ENCODE peak calls at places on chromosomes 4 and X, in six cellular contexts. L is hepatocyte, U is astrocyte, X is PC-3, V is PC-9, H is GM23248. S is an unnamed sample.

GRCh38 chr4:113858924-113859323 is 97.4 kb upstream of the CAMK2D start:
- DNase-seq in H (no peak), L (no peak), X (no peak), U (no peak), V (no peak), S (no peak)

GRCh38 chr4:182804131-182804530 is 113.1 kb downstream of the DCTD start:
- DNase-seq in L (no peak), V (no peak), U (no peak), X (no peak), H (no peak), S (no peak)

GRCh38 chr4:81722229-81722900 is 250.7 kb upstream of the RASGEF1B start:
- DNase-seq in H (no peak), U (no peak), V (no peak), L (peak), X (no peak), S (no peak)

GRCh38 chrX:54695816-54696487 is 102.1 kb downstream of the ITIH6 start:
- DNase-seq in V (no peak), X (peak), U (no peak), L (no peak), H (peak), S (peak)

GRCh38 chr4:6318206-6318605 is 48.6 kb downstream of the WFS1 start:
- DNase-seq in X (no peak), L (no peak), V (no peak), U (no peak), H (no peak), S (no peak)

GRCh38 chr4:182846041-182846440 is 71.1 kb downstream of the DCTD start:
- DNase-seq in V (no peak), L (no peak), U (no peak), X (no peak), H (no peak), S (no peak)

GRCh38 chrX:108053218-108053617 is 8.4 kb downstream of the VSIG1 start:
- DNase-seq in H (no peak), V (no peak), X (peak), L (no peak), U (no peak), S (no peak)

GRCh38 chr4:159042097-159042605 is 60.7 kb upstream of the RAPGEF2 start:
- DNase-seq in X (no peak), L (no peak), V (no peak), H (no peak), U (no peak), S (no peak)

GRCh38 chrX:130118941-130119640 is 8.8 kb upstream of the ELF4 start:
- DNase-seq in X (no peak), V (no peak), H (peak), U (peak), L (no peak), S (peak)

GRCh38 chrX:155065035-155065734 is 5.8 kb downstream of the CMC4 start:
- DNase-seq in V (peak), H (peak), X (peak), U (peak), L (no peak), S (peak)

GRCh38 chr4:173478136-173478860 is 51.7 kb downstream of the HAND2 start:
- DNase-seq in V (no peak), X (no peak), U (peak), H (peak), L (no peak), S (no peak)
- H3K4me2 ChIP-seq in V (no peak), X (no peak), U (peak), H (peak), L (no peak), S (no peak)

DNA sequence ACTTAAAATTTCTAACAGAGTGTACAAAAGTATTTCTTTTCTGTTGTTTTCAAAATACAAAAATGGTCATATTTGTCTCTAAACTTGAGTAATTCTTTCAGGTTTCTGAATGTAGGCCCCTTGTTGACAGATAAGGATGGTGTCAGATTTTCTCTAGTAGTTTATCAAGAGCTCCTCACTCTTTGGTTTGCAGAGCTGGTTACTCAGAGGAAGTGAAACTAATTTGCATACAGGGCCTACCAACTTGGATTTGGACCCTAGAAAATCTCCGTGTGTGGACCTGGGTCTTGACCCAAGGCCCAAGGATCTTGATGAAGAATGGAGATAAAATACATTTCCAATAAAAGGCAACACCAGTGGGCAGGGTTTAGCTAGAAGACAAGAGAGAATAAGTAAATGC is 433 bp upstream of the ADH6 start:
- DNase-seq in H (no peak), V (no peak), U (no peak), L (no peak), X (no peak), S (no peak)
- H3K4me2 ChIP-seq in H (no peak), V (no peak), U (no peak), L (peak), X (no peak), S (no peak)

DNA sequence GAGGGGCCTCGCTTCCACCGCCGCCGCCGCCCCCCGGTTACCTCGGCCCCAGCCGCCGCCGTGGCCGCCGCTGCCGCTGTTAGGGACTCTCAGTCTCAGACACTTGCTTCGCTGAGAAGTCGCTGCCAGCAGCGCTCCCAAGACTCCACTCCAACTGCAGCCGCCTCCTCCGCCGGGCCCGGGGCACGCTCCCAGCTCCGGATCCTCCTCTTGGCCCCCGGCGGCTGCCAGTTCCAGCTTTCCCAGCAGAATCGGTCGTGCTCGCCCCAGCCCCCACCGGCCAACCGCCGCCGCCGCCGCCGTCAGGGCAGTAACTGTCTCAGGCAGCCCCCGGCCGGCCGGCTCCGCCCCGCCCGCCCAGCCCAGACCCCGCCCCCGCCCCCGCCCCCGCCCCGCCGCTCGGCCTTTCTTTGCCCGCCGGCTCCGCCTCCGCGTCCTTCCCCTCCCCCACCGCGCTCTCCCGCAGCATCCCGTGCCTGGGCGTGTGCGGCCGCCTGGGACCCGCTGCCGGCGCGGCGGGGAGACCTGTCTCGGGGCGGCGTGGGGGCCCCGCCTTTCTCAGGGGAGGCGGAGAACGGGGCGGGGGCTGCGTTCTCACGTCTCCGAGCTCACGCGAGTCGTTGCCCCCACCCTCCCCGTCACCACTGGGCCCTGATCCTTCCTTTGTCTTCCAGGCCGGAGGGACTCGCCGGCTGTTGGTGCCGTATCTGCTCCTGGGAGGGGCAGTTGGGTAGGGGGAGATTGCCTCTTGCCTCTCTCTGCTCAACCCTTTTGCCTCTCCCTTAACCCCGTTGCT is at the start of gene ANKRD50:
- DNase-seq in L (peak), X (peak), H (peak), U (peak), V (peak), S (peak)
- H3K4me2 ChIP-seq in L (peak), X (peak), H (peak), U (peak), V (peak), S (peak)

DNA sequence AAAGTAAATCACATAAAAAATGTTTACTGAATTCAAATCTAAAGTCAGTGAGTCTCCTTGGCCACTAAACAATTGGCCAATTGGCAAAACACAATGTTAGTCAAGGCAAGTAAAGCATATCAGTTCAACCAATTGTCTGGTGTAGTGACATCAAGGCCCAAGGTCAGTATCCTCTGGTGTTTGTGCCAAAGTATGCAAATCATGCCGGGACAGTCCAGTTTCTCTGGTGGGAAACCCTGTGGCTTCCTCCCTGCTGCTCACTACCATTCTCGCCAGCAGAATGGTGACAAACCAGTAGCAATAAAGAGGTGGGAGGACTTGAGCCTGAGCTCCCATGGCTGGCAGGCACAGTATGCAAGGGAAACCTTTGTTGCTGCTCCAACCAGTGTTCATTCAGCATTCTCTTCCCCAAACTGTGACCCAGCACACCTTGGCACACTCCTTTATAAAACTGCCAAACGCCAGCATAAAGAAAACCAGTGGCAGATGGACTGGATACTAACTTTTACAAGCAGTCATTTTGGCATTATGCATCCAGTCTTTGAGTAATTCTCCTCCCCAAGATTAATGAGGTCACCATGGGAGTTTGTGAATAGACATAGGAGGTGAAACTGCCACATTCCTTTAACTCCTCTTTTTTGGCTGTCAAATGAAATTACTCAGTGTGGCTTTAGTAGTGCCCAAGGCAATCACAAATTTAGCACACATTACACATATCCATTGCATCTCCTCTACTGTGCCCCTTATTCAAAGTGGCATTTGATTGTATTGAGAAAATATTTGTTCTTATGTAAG is 315.1 kb upstream of the FGF13 start:
- DNase-seq in X (peak), V (no peak), U (no peak), L (no peak), H (peak), S (no peak)
- H3K4me2 ChIP-seq in X (no peak), V (no peak), U (no peak), L (no peak), H (no peak), S (no peak)

GRCh38 chr4:121070696-121071639 is 1.4 kb downstream of the NDNF start:
- DNase-seq in V (peak), X (no peak), U (no peak), L (peak), H (peak), S (peak)
- H3K4me2 ChIP-seq in V (peak), X (no peak), U (peak), L (peak), H (peak), S (peak)

GRCh38 chrX:117969782-117970181 is 146.8 kb downstream of the KLHL13 start:
- DNase-seq in L (no peak), U (no peak), V (no peak), H (no peak), X (no peak), S (no peak)
- H3K4me2 ChIP-seq in L (peak), U (no peak), V (no peak), H (no peak), X (peak), S (no peak)

GRCh38 chrX:3145716-3146115 is 104.4 kb downstream of the ARSF start:
- DNase-seq in H (no peak), L (no peak), U (no peak), X (no peak), V (no peak), S (no peak)
- H3K4me2 ChIP-seq in H (no peak), L (no peak), U (peak), X (no peak), V (no peak), S (no peak)

S was measured in mesenchymal stem cell.